ENCODE peak calls at places on chromosome 5, in four cellular contexts. One of them, this sample, is unnamed.
A peak's percentile ranks its signal among the peaks of the same experiment; 100 is the strongest.

GRCh38 chr5:146284016-146284415 is 54.6 kb upstream of the POU4F3 start:
- DNase-seq in LoVo: no peak
- DNase-seq in type B pancreatic cell: no peak
- DNase-seq in activated T-helper 1 cell treated with Interleukin-2 at 50 U/mL for 16 hours: no peak
- DNase-seq in this sample: no peak

GRCh38 chr5:133109655-133110483 is 58.1 kb downstream of the HSPA4 start:
- DNase-seq in LoVo: no peak
- DNase-seq in type B pancreatic cell: no peak
- DNase-seq in activated T-helper 1 cell treated with Interleukin-2 at 50 U/mL for 16 hours: no peak
- DNase-seq in this sample: no peak

GRCh38 chr5:129767927-129768380 is 20.1 kb downstream of the MINAR2 start:
- DNase-seq in LoVo: peak; percentile 92
- DNase-seq in type B pancreatic cell: peak; percentile 73
- DNase-seq in activated T-helper 1 cell treated with Interleukin-2 at 50 U/mL for 16 hours: peak; percentile 8
- DNase-seq in this sample: no peak

GRCh38 chr5:103110403-103110802 is 9.5 kb downstream of the GIN1 start:
- DNase-seq in LoVo: no peak
- DNase-seq in type B pancreatic cell: no peak
- DNase-seq in activated T-helper 1 cell treated with Interleukin-2 at 50 U/mL for 16 hours: no peak
- DNase-seq in this sample: no peak

GRCh38 chr5:133664422-133664821 is 52.1 kb upstream of the FSTL4 start:
- DNase-seq in LoVo: peak; percentile 63
- DNase-seq in type B pancreatic cell: no peak
- DNase-seq in activated T-helper 1 cell treated with Interleukin-2 at 50 U/mL for 16 hours: no peak
- DNase-seq in this sample: no peak

GRCh38 chr5:177319913-177320588 is 8.4 kb upstream of the MXD3 start:
- DNase-seq in LoVo: no peak
- DNase-seq in type B pancreatic cell: no peak
- DNase-seq in activated T-helper 1 cell treated with Interleukin-2 at 50 U/mL for 16 hours: no peak
- DNase-seq in this sample: peak; percentile 59

GRCh38 chr5:19880859-19881436 is 107.1 kb downstream of the CDH18 start:
- DNase-seq in LoVo: peak; percentile 48
- DNase-seq in type B pancreatic cell: no peak
- DNase-seq in activated T-helper 1 cell treated with Interleukin-2 at 50 U/mL for 16 hours: no peak
- DNase-seq in this sample: no peak

GRCh38 chr5:73780297-73781080 is 154.5 kb downstream of the ARHGEF28 start:
- DNase-seq in LoVo: peak; percentile 64
- DNase-seq in type B pancreatic cell: no peak
- DNase-seq in activated T-helper 1 cell treated with Interleukin-2 at 50 U/mL for 16 hours: no peak
- DNase-seq in this sample: no peak

GRCh38 chr5:65262094-65262493 is 219.6 kb downstream of the ADAMTS6 start:
- DNase-seq in LoVo: no peak
- DNase-seq in type B pancreatic cell: no peak
- DNase-seq in activated T-helper 1 cell treated with Interleukin-2 at 50 U/mL for 16 hours: no peak
- DNase-seq in this sample: no peak

GRCh38 chr5:56569576-56569975 is 245.8 kb upstream of the MAP3K1 start:
- DNase-seq in LoVo: no peak
- DNase-seq in type B pancreatic cell: no peak
- DNase-seq in activated T-helper 1 cell treated with Interleukin-2 at 50 U/mL for 16 hours: no peak
- DNase-seq in this sample: no peak

GRCh38 chr5:72383280-72384205 is 63.4 kb downstream of the PTCD2 start:
- DNase-seq in LoVo: peak; percentile 30
- DNase-seq in type B pancreatic cell: no peak
- DNase-seq in activated T-helper 1 cell treated with Interleukin-2 at 50 U/mL for 16 hours: no peak
- DNase-seq in this sample: no peak

GRCh38 chr5:141691867-141692532 is 10.0 kb upstream of the ARAP3 start:
- DNase-seq in LoVo: peak; percentile 85
- DNase-seq in type B pancreatic cell: peak; percentile 92
- DNase-seq in activated T-helper 1 cell treated with Interleukin-2 at 50 U/mL for 16 hours: peak; percentile 79
- DNase-seq in this sample: peak; percentile 94

GRCh38 chr5:38515648-38516047 is 40.8 kb downstream of the LIFR start:
- DNase-seq in LoVo: no peak
- DNase-seq in type B pancreatic cell: no peak
- DNase-seq in activated T-helper 1 cell treated with Interleukin-2 at 50 U/mL for 16 hours: no peak
- DNase-seq in this sample: no peak

GRCh38 chr5:172860520-172861443 is 26.7 kb downstream of the ERGIC1 start:
- DNase-seq in LoVo: no peak
- DNase-seq in type B pancreatic cell: no peak
- DNase-seq in activated T-helper 1 cell treated with Interleukin-2 at 50 U/mL for 16 hours: no peak
- DNase-seq in this sample: peak; percentile 94

GRCh38 chr5:139147743-139148079 is 50.5 kb downstream of the SIL1 start:
- DNase-seq in LoVo: no peak
- DNase-seq in type B pancreatic cell: no peak
- DNase-seq in activated T-helper 1 cell treated with Interleukin-2 at 50 U/mL for 16 hours: no peak
- DNase-seq in this sample: peak; percentile 83

GRCh38 chr5:124663101-124663506 is 83.3 kb downstream of the ZNF608 start:
- DNase-seq in LoVo: no peak
- DNase-seq in type B pancreatic cell: no peak
- DNase-seq in activated T-helper 1 cell treated with Interleukin-2 at 50 U/mL for 16 hours: no peak
- DNase-seq in this sample: no peak

GRCh38 chr5:112109331-112109993 is 309.6 kb downstream of the EPB41L4A start:
- DNase-seq in LoVo: no peak
- DNase-seq in type B pancreatic cell: no peak
- DNase-seq in activated T-helper 1 cell treated with Interleukin-2 at 50 U/mL for 16 hours: no peak
- DNase-seq in this sample: no peak

GRCh38 chr5:128254789-128255188 is 171.2 kb downstream of the SLC12A2 start:
- DNase-seq in LoVo: no peak
- DNase-seq in type B pancreatic cell: no peak
- DNase-seq in activated T-helper 1 cell treated with Interleukin-2 at 50 U/mL for 16 hours: no peak
- DNase-seq in this sample: no peak

GRCh38 chr5:150322202-150322601 is 19.5 kb upstream of the ARSI start:
- DNase-seq in LoVo: no peak
- DNase-seq in type B pancreatic cell: no peak
- DNase-seq in activated T-helper 1 cell treated with Interleukin-2 at 50 U/mL for 16 hours: no peak
- DNase-seq in this sample: no peak

GRCh38 chr5:73280386-73280785 is 107.4 kb downstream of the TMEM174 start:
- DNase-seq in LoVo: no peak
- DNase-seq in type B pancreatic cell: no peak
- DNase-seq in activated T-helper 1 cell treated with Interleukin-2 at 50 U/mL for 16 hours: no peak
- DNase-seq in this sample: no peak

GRCh38 chr5:102670224-102670836 is 84.8 kb upstream of the PAM start:
- DNase-seq in LoVo: peak; percentile 34
- DNase-seq in type B pancreatic cell: no peak
- DNase-seq in activated T-helper 1 cell treated with Interleukin-2 at 50 U/mL for 16 hours: no peak
- DNase-seq in this sample: no peak

GRCh38 chr5:16493261-16493660 is 27.7 kb upstream of the ZNF622 start:
- DNase-seq in LoVo: no peak
- DNase-seq in type B pancreatic cell: no peak
- DNase-seq in activated T-helper 1 cell treated with Interleukin-2 at 50 U/mL for 16 hours: no peak
- DNase-seq in this sample: no peak

GRCh38 chr5:82387041-82387818 is 109.1 kb upstream of the RPS23 start:
- DNase-seq in LoVo: peak; percentile 84
- DNase-seq in type B pancreatic cell: no peak
- DNase-seq in activated T-helper 1 cell treated with Interleukin-2 at 50 U/mL for 16 hours: no peak
- DNase-seq in this sample: peak; percentile 72

GRCh38 chr5:54659651-54660050 is 142.1 kb downstream of the SNX18 start:
- DNase-seq in LoVo: no peak
- DNase-seq in type B pancreatic cell: no peak
- DNase-seq in activated T-helper 1 cell treated with Interleukin-2 at 50 U/mL for 16 hours: no peak
- DNase-seq in this sample: no peak

GRCh38 chr5:143261748-143262392 is 141.6 kb downstream of the NR3C1 start:
- DNase-seq in LoVo: no peak
- DNase-seq in type B pancreatic cell: no peak
- DNase-seq in activated T-helper 1 cell treated with Interleukin-2 at 50 U/mL for 16 hours: no peak
- DNase-seq in this sample: no peak

GRCh38 chr5:92907914-92908606 is 673.0 kb downstream of the NR2F1-AS1 start:
- DNase-seq in LoVo: peak; percentile 19
- DNase-seq in type B pancreatic cell: no peak
- DNase-seq in activated T-helper 1 cell treated with Interleukin-2 at 50 U/mL for 16 hours: no peak
- DNase-seq in this sample: no peak

GRCh38 chr5:1007681-1008450 is 736 bp upstream of the NKD2 start:
- DNase-seq in LoVo: no peak
- DNase-seq in type B pancreatic cell: peak; percentile 67
- DNase-seq in activated T-helper 1 cell treated with Interleukin-2 at 50 U/mL for 16 hours: no peak
- DNase-seq in this sample: peak; percentile 65

GRCh38 chr5:16897284-16897704 is 38.8 kb downstream of the MYO10 start:
- DNase-seq in LoVo: peak; percentile 82
- DNase-seq in type B pancreatic cell: no peak
- DNase-seq in activated T-helper 1 cell treated with Interleukin-2 at 50 U/mL for 16 hours: no peak
- DNase-seq in this sample: no peak

GRCh38 chr5:168422431-168422830 is 63.8 kb upstream of the RARS1 start:
- DNase-seq in LoVo: no peak
- DNase-seq in type B pancreatic cell: no peak
- DNase-seq in activated T-helper 1 cell treated with Interleukin-2 at 50 U/mL for 16 hours: no peak
- DNase-seq in this sample: no peak

GRCh38 chr5:110957934-110958333 is 113.6 kb upstream of the TSLP start:
- DNase-seq in LoVo: no peak
- DNase-seq in type B pancreatic cell: no peak
- DNase-seq in activated T-helper 1 cell treated with Interleukin-2 at 50 U/mL for 16 hours: no peak
- DNase-seq in this sample: no peak